ENCODE peak calls at places on chromosomes 7 and 10, in ten cellular contexts. S is germinal center; K is GM20000; C is T-cell; L is Jurkat, Clone E6-1; D is sigmoid colon; J is NT2/D1; F is HTR-8/SVneo; V is left cardiac atrium; H is activated CD8-positive, alpha-beta memory T cell treated with anti-CD3 and anti-CD28 coated beads for 48 hours. Z is an unnamed sample.

GRCh38 chr7:48511021-48511579 is 339.8 kb downstream of the ABCA13 start:
- DNase-seq in S (no peak), K (no peak), C (no peak), L (peak), D (no peak), J (no peak), F (no peak), V (no peak), H (no peak), Z (no peak)

GRCh38 chr7:49773082-49773938 is at the start of gene VWC2:
- DNase-seq in S (no peak), K (peak), C (no peak), L (no peak), D (no peak), J (no peak), F (no peak), V (peak), H (no peak), Z (no peak)

GRCh38 chr7:20201380-20201779 is 15.8 kb downstream of the MACC1 start:
- DNase-seq in S (no peak), K (peak), C (no peak), L (no peak), D (no peak), J (no peak), F (no peak), V (no peak), H (no peak), Z (peak)

GRCh38 chr10:99656199-99657064 is 2.9 kb upstream of the ENTPD7 start:
- DNase-seq in S (no peak), K (no peak), C (no peak), L (no peak), D (no peak), J (no peak), F (no peak), V (no peak), H (no peak), Z (peak)

GRCh38 chr7:74193054-74193453 is 16.8 kb upstream of the LAT2 start:
- DNase-seq in S (no peak), K (no peak), C (no peak), L (no peak), D (peak), J (no peak), F (no peak), V (no peak), H (no peak), Z (no peak)

GRCh38 chr7:7103343-7104313 is 78.7 kb upstream of the C1GALT1 start:
- DNase-seq in S (peak), K (peak), C (no peak), L (peak), D (no peak), J (peak), F (peak), V (no peak), H (no peak), Z (peak)

GRCh38 chr10:5951167-5951711 is 26.1 kb downstream of the IL15RA start:
- DNase-seq in S (no peak), K (no peak), C (no peak), L (no peak), D (peak), J (no peak), F (no peak), V (peak), H (no peak), Z (peak)

GRCh38 chr7:153386581-153386980 is 627.0 kb downstream of the ACTR3B start:
- DNase-seq in S (no peak), K (no peak), C (no peak), L (no peak), D (no peak), J (no peak), F (no peak), V (no peak), H (no peak), Z (no peak)

GRCh38 chr7:157938211-157938610 is 601.4 kb downstream of the DNAJB6 start:
- DNase-seq in S (no peak), K (no peak), C (no peak), L (no peak), D (no peak), J (no peak), F (no peak), V (no peak), H (no peak), Z (no peak)

GRCh38 chr10:35752469-35753450 is 110.7 kb upstream of the FZD8 start:
- DNase-seq in S (no peak), K (no peak), C (no peak), L (no peak), D (no peak), J (no peak), F (no peak), V (peak), H (no peak), Z (no peak)

GRCh38 chr7:30253796-30254165 is 30.6 kb upstream of the ZNRF2 start:
- DNase-seq in S (no peak), K (no peak), C (no peak), L (no peak), D (no peak), J (no peak), F (no peak), V (no peak), H (no peak), Z (no peak)

Z was measured in NB4.